ENCODE peak calls at places on chromosomes 1 and 21, in four cellular contexts. R is adrenal gland, Z is NT2/D1, T is K562. B is an unnamed sample. For H3K4me1, the result is how much of the 10 kb centered on the place peaks cover.

GRCh38 chr1:50023292-50024159 is at the start of gene AGBL4:
- DNase-seq in R (peak), T (peak), Z (peak), B (peak)

GRCh38 chr1:118116401-118116800 is 68.6 kb downstream of the SPAG17 start:
- DNase-seq in R (no peak), T (no peak), Z (no peak), B (no peak)

GRCh38 chr1:53619088-53619810 is 119.7 kb downstream of the GLIS1 start:
- DNase-seq in R (peak), Z (no peak), T (no peak), B (no peak)

GRCh38 chr1:219582310-219582709 is 30.6 kb downstream of the ZC3H11B start:
- DNase-seq in T (no peak), Z (no peak), R (no peak), B (no peak)

GRCh38 chr21:42002421-42002958 is 7.7 kb downstream of the ZBTB21 start:
- DNase-seq in R (peak), T (no peak), Z (no peak), B (no peak)

GRCh38 chr1:43883321-43883720 is 50.3 kb upstream of the ARTN start:
- DNase-seq in Z (no peak), R (no peak), T (no peak), B (peak)

GRCh38 chr1:187236145-187236544 is 407.4 kb downstream of the PLA2G4A start:
- DNase-seq in Z (no peak), T (no peak), R (no peak), B (no peak)

GRCh38 chr1:234737210-234737761 is 127.3 kb upstream of the IRF2BP2 start:
- DNase-seq in R (no peak), T (no peak), Z (no peak), B (no peak)

GRCh38 chr1:57133686-57134085 is 167.9 kb upstream of the C8B start:
- DNase-seq in T (no peak), Z (no peak), R (peak), B (no peak)

GRCh38 chr1:193418745-193419058 is 232.3 kb upstream of the B3GALT2 start:
- DNase-seq in R (no peak), Z (no peak), T (no peak), B (no peak)

GRCh38 chr1:175197536-175197935 is 5.0 kb upstream of the KIAA0040 start:
- DNase-seq in T (no peak), R (no peak), Z (no peak), B (no peak)

GRCh38 chr1:179529482-179529881 is 46.3 kb downstream of the NPHS2 start:
- DNase-seq in R (no peak), T (no peak), Z (peak), B (no peak)

GRCh38 chr1:24920155-24920925 is 9.7 kb downstream of the RUNX3 start:
- DNase-seq in T (no peak), Z (no peak), R (no peak), B (no peak)

GRCh38 chr21:34726627-34727337 is 58.0 kb downstream of the CLIC6 start:
- DNase-seq in T (no peak), R (no peak), Z (no peak), B (no peak)

GRCh38 chr1:33641099-33641830 is 168.8 kb downstream of the ZSCAN20 start:
- DNase-seq in T (peak), R (no peak), Z (peak), B (no peak)

GRCh38 chr1:54945393-54945936 is 35.0 kb upstream of the TMEM61 start:
- DNase-seq in Z (no peak), T (no peak), R (no peak), B (peak)

GRCh38 chr1:32374193-32374592 is 11.9 kb downstream of the TSSK3 start:
- DNase-seq in R (no peak), T (no peak), Z (no peak), B (no peak)

GRCh38 chr1:21638531-21639341 is 30.4 kb downstream of the RAP1GAP start:
- DNase-seq in T (peak), R (peak), Z (no peak), B (no peak)

GRCh38 chr1:5915587-5916571 is 76.3 kb downstream of the NPHP4 start:
- DNase-seq in Z (no peak), T (peak), R (no peak), B (no peak)

GRCh38 chr1:230750986-230751625 is 3.9 kb downstream of the CAPN9 start:
- DNase-seq in T (no peak), R (no peak), Z (no peak), B (no peak)

GRCh38 chr1:230753586-230754251 is 6.5 kb downstream of the CAPN9 start:
- DNase-seq in Z (peak), T (peak), R (peak), B (peak)

GRCh38 chr1:230750576-230750975 is 3.4 kb downstream of the CAPN9 start:
- DNase-seq in R (no peak), T (no peak), Z (no peak), B (no peak)

GRCh38 chr1:230753191-230753585 is 6.0 kb downstream of the CAPN9 start:
- DNase-seq in T (no peak), Z (no peak), R (no peak), B (no peak)

DNA sequence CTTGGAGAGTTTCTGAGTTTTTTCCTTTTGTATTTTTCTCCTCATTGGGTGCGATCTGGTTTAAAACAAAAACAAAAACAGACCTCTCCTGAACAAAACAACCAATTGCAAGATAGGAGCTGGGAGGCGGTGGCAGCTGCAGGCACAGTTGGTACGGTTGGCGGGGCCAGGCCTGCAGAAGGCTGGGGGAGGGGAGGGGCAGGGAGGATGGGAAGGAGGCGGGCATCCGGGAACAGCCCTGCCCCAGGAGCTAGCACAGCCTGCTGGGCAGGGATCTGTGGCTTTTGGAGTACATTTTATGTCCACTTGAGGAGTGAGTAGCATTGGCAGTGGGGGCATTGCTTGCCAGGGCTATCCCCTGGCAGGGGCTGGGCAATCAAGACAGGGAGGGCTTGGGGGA is 5.2 kb downstream of the CAPN9 start:
- DNase-seq in T (no peak), R (no peak), Z (no peak), B (peak)
- H3K4me1 ChIP-seq in T (under half), R (under half), Z (under half), B (under half)

DNA sequence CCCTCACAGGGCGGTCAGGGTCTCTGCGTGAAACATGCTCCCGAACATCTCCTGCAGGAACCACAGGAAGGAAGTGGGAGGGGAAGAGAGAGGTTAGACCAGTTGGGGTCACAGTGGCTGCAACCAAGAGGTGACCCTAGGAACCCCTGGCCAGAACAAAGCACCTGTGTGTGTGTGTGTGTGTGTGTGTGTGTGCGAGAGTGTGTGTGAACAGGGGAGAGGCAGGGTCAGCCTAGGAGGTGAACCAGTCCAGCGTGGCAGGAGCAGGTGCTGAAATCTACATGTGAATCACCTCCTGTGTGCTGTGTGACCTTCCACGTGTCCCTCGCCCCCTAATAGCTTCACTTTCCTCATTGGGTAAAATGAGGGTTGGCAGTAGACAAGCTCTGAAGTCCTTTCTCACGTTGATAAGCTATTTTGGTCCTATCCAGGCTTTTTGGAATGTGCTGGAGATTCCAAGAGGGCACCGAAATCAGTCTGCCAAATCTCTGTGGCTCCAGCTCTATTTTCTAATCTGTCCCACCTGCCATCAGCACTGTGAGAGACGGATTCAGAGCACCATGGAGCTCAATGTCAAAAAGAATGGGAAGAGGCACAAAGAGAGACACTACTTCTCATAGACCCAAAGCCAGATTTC is 27.8 kb downstream of the SLC26A9 start:
- DNase-seq in R (no peak), Z (no peak), T (no peak), B (no peak)
- H3K4me1 ChIP-seq in R (under half), Z (under half), T (under half), B (under half)

GRCh38 chr1:9447215-9447960 is 91.9 kb upstream of the SLC25A33 start:
- DNase-seq in Z (no peak), T (no peak), R (no peak), B (no peak)
- H3K4me1 ChIP-seq in Z (under half), T (under half), R (under half), B (under half)

DNA sequence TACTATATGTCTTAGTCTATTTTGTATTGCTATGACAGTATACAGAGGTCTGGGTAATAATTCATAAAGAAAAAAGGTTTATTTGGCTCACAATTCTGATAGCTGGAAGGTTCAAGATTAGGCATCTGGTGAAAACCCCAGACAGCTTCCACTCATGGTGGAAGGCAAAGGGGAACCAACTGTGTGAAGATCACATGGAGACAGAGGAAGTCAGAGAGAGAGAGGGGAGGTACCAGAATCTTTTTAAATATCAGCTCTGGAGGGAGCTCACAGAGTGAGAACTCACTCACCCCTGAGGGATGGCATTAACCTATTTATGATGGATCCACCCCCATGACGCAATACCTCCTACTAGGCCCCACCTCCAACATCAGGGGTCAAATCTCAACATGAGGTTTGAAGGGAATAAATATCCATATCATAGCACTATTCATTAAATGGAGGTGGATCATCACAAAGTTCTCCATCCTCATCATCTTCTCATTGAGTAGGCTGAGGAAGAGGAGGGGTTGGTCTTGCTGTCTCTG is 290.5 kb downstream of the DSCAM start:
- DNase-seq in Z (no peak), T (no peak), R (no peak), B (no peak)
- H3K4me1 ChIP-seq in Z (under half), T (under half), R (under half), B (under half)

GRCh38 chr1:59316497-59317128 is 19.7 kb downstream of the FGGY start:
- DNase-seq in T (no peak), Z (no peak), R (no peak), B (no peak)
- H3K4me1 ChIP-seq in T (under half), Z (under half), R (under half), B (under half)

DNA sequence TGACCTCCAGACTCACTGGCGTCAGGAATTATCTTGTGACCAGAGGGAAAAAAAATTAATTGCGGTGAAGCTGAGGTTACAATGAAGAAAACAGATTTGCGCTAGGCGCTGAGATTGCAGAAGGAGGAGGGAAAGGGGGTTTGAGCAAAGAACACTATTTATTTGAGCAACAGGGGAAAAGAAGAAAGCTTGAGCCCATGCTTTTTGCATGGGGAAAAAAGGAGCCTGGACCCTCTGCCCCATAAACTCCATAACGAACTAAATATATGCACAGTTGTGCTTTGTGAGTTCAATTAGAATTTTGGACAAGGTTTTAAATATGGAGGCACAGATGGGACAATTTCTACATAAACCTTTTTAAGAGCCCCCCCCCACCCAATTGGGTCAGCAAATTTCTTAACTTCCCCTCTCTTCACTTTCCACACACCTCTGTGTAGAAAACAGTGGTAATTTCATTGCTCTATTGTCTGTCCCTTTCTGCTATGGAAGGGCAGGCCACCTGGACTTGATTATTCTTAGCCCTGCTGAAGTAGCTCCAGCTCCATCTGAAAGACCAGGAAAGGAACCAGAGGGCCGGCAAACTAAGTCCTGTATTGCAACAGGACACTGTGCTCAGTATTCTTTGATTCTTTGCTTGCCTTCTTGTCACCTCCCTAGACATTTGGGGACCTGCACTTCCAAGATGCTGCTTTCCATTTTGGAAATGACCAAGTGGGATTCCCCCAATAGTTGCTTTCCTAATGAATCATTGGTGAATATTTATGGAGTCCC is 869 bp upstream of the ID3 start:
- DNase-seq in R (no peak), Z (no peak), T (no peak), B (no peak)
- H3K4me1 ChIP-seq in R (under half), Z (under half), T (half or more), B (under half)